ENCODE peak calls at places on chromosomes 1 and 21, in six cellular contexts. Q is astrocyte of the spinal cord; S is lung; Y is activated CD8-positive, alpha-beta T cell treated with anti-CD3 and anti-CD28 coated beads for 36 hours; R is left lung; F is GM12865. M is an unnamed sample.

GRCh38 chr1:156465747-156466365 is 34.7 kb downstream of the MEF2D start:
- DNase-seq in Y (peak; percentile 42), R (no peak), F (no peak), Q (no peak), S (no peak), M (no peak)

GRCh38 chr1:44212355-44213221 is 683 bp upstream of the DMAP1 start:
- DNase-seq in F (peak; percentile 64), Y (peak; percentile 74), S (no peak), Q (no peak), R (no peak), M (no peak)

GRCh38 chr21:26451014-26451740 is 121.9 kb downstream of the CYYR1 start:
- DNase-seq in F (no peak), R (no peak), Y (no peak), Q (no peak), S (no peak), M (no peak)

GRCh38 chr1:157496121-157496526 is 56.2 kb downstream of the FCRL5 start:
- DNase-seq in S (peak; percentile 39), Q (peak; percentile 37), F (peak; percentile 60), R (no peak), Y (peak; percentile 58), M (no peak)

GRCh38 chr1:56029329-56030003 is 549.9 kb downstream of the PLPP3 start:
- DNase-seq in F (peak; percentile 41), Y (no peak), Q (no peak), R (no peak), S (no peak), M (no peak)

GRCh38 chr1:205344010-205344808 is 12.5 kb downstream of the KLHDC8A start:
- DNase-seq in F (no peak), R (peak; percentile 81), S (no peak), Y (peak; percentile 65), Q (no peak), M (peak; percentile 49)

GRCh38 chr1:241408170-241408569 is 51.2 kb upstream of the RGS7 start:
- DNase-seq in Q (peak; percentile 27), S (no peak), R (no peak), F (no peak), Y (no peak), M (no peak)

GRCh38 chr1:24216730-24217129 is 29.6 kb upstream of the IFNLR1 start:
- DNase-seq in S (no peak), Y (no peak), R (no peak), F (no peak), Q (no peak), M (no peak)

GRCh38 chr1:201307760-201308499 is 24.6 kb downstream of the PKP1 start:
- DNase-seq in F (no peak), R (peak; percentile 75), Y (no peak), Q (no peak), S (no peak), M (no peak)

GRCh38 chr1:230773396-230774033 is 26.3 kb downstream of the CAPN9 start:
- DNase-seq in F (no peak), Y (no peak), S (no peak), Q (no peak), R (no peak), M (no peak)

GRCh38 chr1:175911138-175911537 is 167.7 kb upstream of the TNR start:
- DNase-seq in R (no peak), Y (no peak), S (no peak), Q (no peak), F (no peak), M (no peak)

GRCh38 chr21:43930074-43930847 is 65.2 kb downstream of the AGPAT3 start:
- DNase-seq in S (no peak), Q (no peak), F (no peak), R (peak; percentile 63), Y (no peak), M (no peak)

GRCh38 chr1:218068241-218068640 is 216.9 kb upstream of the RRP15 start:
- DNase-seq in F (no peak), Y (no peak), Q (no peak), R (no peak), S (no peak), M (no peak)

GRCh38 chr1:193614817-193615216 is 428.4 kb upstream of the B3GALT2 start:
- DNase-seq in S (no peak), Q (peak; percentile 35), Y (no peak), R (no peak), F (peak; percentile 42), M (no peak)

GRCh38 chr1:1957533-1957961 is 38.5 kb upstream of the TMEM52 start:
- DNase-seq in S (no peak), Y (no peak), R (peak; percentile 67), F (no peak), Q (no peak), M (no peak)

GRCh38 chr1:47495176-47495713 is 57.4 kb downstream of the FOXD2 start:
- DNase-seq in Y (no peak), S (no peak), R (no peak), Q (no peak), F (no peak), M (no peak)

GRCh38 chr1:203440780-203441179 is 34.8 kb upstream of the PRELP start:
- DNase-seq in Y (no peak), S (peak; percentile 45), R (no peak), F (peak; percentile 57), Q (peak; percentile 46), M (no peak)

GRCh38 chr21:45990741-45991605 is 9.4 kb downstream of the COL6A1 start:
- DNase-seq in R (peak; percentile 75), F (no peak), S (no peak), Y (peak; percentile 2), Q (no peak), M (peak; percentile 4)

GRCh38 chr1:228463559-228464455 is 23.4 kb upstream of the RNF187 start:
- DNase-seq in Q (no peak), F (peak; percentile 82), S (no peak), Y (peak; percentile 89), R (no peak), M (no peak)

GRCh38 chr1:106727171-106727570 is 329.3 kb upstream of the PRMT6 start:
- DNase-seq in Q (no peak), F (peak; percentile 26), R (no peak), S (no peak), Y (no peak), M (no peak)

DNA sequence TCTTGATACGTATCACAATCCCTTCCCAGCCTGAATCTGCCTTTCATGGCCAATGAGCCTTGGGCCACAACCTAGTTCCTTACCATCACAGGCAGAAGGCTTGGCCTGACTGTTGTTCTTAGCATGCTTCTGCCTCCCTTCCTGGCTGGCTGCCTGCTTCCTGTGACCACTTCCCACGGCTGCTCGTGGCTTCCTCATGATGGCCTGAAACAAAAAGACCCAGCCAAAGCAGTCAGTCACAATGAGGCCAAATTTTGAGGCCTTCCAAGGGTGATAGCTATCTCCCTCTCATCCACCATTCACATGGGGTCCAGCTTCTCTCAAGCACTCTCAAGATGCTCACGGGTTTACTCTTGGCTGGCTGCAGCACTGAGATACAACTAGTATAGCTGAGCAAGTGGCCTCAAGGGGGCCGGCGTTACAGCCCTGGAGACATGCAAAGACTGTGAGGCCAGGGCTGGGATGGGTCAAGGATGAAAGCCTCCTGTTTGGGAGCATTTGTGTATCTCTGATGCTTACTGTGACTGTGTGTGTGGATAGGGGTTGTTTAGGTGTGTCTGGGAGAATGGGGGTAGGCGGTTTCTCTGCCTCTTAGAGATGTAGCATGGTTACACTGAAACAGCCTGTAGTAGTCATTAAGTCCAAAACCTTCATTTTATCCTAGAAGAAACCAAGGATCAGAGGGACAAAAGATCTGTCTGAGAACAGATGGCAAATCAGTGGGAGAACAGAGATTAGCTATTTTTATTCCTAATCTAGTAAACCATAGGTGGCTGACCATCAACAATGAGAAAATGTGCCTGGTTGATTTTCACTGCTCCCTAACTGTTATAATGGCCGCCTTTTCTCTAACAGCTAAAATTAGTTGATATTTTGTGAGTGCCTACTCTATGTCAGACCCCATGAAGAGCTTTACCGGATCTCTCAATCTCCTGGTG is 5.4 kb upstream of the TOE1 start:
- DNase-seq in R (no peak), Y (no peak), S (no peak), F (no peak), Q (no peak), M (no peak)
- TF ChIP-seq CTCF in R (no peak), Y (no peak), S (no peak), F (no peak), Q (no peak), M (no peak)

GRCh38 chr1:224856973-224857372 is 72.5 kb upstream of the DNAH14 start:
- DNase-seq in Y (no peak), S (no peak), Q (no peak), F (no peak), R (no peak), M (no peak)

GRCh38 chr1:224851210-224851849 is 78.1 kb upstream of the DNAH14 start:
- DNase-seq in Q (peak; percentile 34), R (peak; percentile 70), F (peak; percentile 74), S (peak; percentile 68), Y (peak; percentile 74), M (no peak)

GRCh38 chr1:224850446-224850845 is 79.0 kb upstream of the DNAH14 start:
- DNase-seq in S (no peak), R (no peak), Q (no peak), F (no peak), Y (no peak), M (no peak)

GRCh38 chr1:224851850-224852261 is 77.6 kb upstream of the DNAH14 start:
- DNase-seq in F (no peak), S (no peak), R (peak; percentile 45), Q (no peak), Y (peak; percentile 2), M (no peak)

GRCh38 chr1:224852901-224853568 is 76.4 kb upstream of the DNAH14 start:
- DNase-seq in Y (no peak), R (no peak), Q (peak; percentile 69), F (peak; percentile 32), S (no peak), M (no peak)
- TF ChIP-seq CTCF in Y (peak; percentile 59), R (peak; percentile 75), Q (peak; percentile 74), F (peak; percentile 54), S (peak; percentile 25), M (no peak)

DNA sequence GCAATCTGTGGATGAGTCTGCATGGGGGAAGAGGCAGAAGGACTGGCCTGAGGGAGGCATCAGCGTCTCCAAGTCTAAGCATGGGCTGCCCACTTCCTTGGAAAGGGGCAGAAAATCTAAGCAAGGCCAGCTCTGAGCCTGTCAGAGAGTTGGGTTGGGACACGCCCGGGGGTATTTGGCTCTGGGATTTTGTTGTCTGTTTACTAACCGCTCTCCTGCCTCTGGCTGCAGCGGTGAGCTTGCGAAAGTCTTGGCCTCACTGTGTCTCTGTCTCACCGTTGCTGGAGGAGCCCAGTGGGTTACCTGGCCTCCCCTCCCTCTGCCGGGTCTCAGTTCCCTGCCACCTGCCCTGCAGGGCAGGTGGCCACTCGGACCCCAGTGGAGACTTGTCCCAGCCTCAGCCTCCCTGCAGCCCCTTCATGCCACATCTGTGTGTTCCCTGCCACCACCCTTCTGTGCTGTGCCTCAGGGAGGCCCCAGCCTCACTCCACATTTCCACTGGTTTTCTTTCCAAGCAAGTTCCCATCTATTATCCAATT is 33.7 kb downstream of the EDN2 start:
- DNase-seq in S (no peak), F (no peak), Q (no peak), Y (no peak), R (no peak), M (no peak)
- TF ChIP-seq CTCF in S (no peak), F (no peak), Q (no peak), Y (no peak), R (no peak), M (no peak)

DNA sequence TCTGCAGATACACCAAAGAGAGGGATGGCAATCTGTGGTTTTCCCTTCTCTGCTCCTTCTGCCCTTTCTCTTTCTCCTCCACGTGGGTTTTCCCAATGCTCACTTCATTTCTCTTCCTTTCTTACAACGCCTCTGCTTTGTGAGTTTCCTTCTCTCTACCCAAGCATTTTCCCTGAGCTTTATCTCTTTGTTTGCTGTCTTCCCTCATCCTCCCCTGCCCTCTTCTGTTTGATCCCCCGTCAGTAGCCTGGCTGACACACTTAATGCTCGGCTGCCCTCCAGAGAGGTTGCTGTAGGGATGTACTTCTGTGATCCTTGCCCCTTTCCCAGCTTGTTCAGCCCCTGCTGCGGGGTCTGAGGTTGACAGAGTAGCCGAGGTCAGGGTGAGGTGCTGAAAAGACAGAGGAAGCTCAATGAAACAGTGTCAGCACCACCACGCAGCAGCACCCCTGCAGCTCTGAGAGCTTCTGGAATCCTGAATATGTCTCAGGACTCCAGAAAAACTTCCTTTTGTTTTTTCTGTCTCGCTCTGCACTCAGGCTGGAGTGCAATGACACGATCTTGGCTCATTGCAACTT is 6.1 kb downstream of the EDARADD start:
- DNase-seq in R (no peak), Y (no peak), S (no peak), F (no peak), Q (no peak), M (no peak)
- TF ChIP-seq CTCF in R (no peak), Y (no peak), S (no peak), F (no peak), Q (no peak), M (no peak)